ENCODE peak calls at places on chromosomes 11 and 22, in five cellular contexts. D is DMS 273 treated with DMSO at 0.1 percent for 48 hours, R is Panc1, L is neural progenitor cell, X is EL. U is an unnamed sample.

GRCh38 chr22:49164773-49165320 is 662.8 kb downstream of the BRD1 start:
- DNase-seq in X (no peak), L (no peak), D (no peak), R (no peak), U (no peak)

GRCh38 chr22:22479999-22480532 is 28.5 kb downstream of the ZNF280B start:
- DNase-seq in R (no peak), D (no peak), L (no peak), X (peak), U (no peak)

GRCh38 chr22:23752090-23752691 is 1.3 kb upstream of the ZNF70 start:
- DNase-seq in R (no peak), D (no peak), L (no peak), X (no peak), U (no peak)

GRCh38 chr11:134614141-134614540 is 202.1 kb upstream of the B3GAT1 start:
- DNase-seq in R (no peak), X (no peak), L (no peak), D (no peak), U (no peak)

GRCh38 chr11:96127596-96127959 is 203.7 kb upstream of the MTMR2 start:
- DNase-seq in R (no peak), L (no peak), D (no peak), X (no peak), U (no peak)

GRCh38 chr11:96333076-96333744 is 9.8 kb downstream of the MAML2 start:
- DNase-seq in D (no peak), X (peak), R (no peak), L (no peak), U (no peak)

GRCh38 chr22:28414017-28414416 is 265.6 kb downstream of the TTC28 start:
- DNase-seq in R (no peak), L (no peak), D (no peak), X (no peak), U (no peak)

GRCh38 chr11:73818838-73819237 is 31.2 kb downstream of the MRPL48 start:
- DNase-seq in L (peak), X (peak), D (no peak), R (no peak), U (no peak)

GRCh38 chr22:34105461-34106062 is 185.3 kb upstream of the LARGE1 start:
- DNase-seq in D (no peak), R (no peak), L (peak), X (no peak), U (no peak)

GRCh38 chr11:114430290-114430689 is 9.0 kb upstream of the REXO2 start:
- DNase-seq in R (no peak), X (no peak), L (no peak), D (no peak), U (no peak)

GRCh38 chr11:75351541-75352416 is at the start of gene ARRB1:
- DNase-seq in D (no peak), L (peak), R (no peak), X (no peak), U (no peak)